ENCODE peak calls at places on chromosomes 11 and 22, in four cellular contexts. N is left cardiac atrium, J is hippocampal formation, M is ELR. Q is an unnamed sample.

GRCh38 chr11:27350503-27350902 is 12.5 kb downstream of the CCDC34 start:
- DNase-seq in J (peak), M (no peak), N (no peak), Q (no peak)

GRCh38 chr11:108147150-108147549 is 25.8 kb downstream of the ACAT1 start:
- DNase-seq in J (no peak), M (no peak), N (no peak), Q (no peak)

GRCh38 chr22:24418786-24419479 is 8.5 kb upstream of the ADORA2A start:
- DNase-seq in J (no peak), N (no peak), M (no peak), Q (no peak)

GRCh38 chr22:37244114-37244921 is at the start of gene RAC2:
- DNase-seq in J (no peak), N (peak), M (peak), Q (no peak)

GRCh38 chr11:62577046-62577708 is 3.5 kb upstream of the EEF1G start:
- DNase-seq in N (peak), J (no peak), M (no peak), Q (no peak)

GRCh38 chr11:6737872-6738466 is 33.8 kb downstream of the OR2AG2 start:
- DNase-seq in M (peak), N (peak), J (peak), Q (no peak)

GRCh38 chr22:41578114-41578513 is 11.5 kb downstream of the PMM1 start:
- DNase-seq in M (no peak), J (no peak), N (no peak), Q (no peak)

GRCh38 chr11:114036156-114036811 is 23.2 kb upstream of the ZBTB16 start:
- DNase-seq in N (peak), J (peak), M (peak), Q (no peak)

GRCh38 chr11:66881927-66882452 is 25.1 kb downstream of the LRFN4 start:
- DNase-seq in M (no peak), J (no peak), N (no peak), Q (no peak)

GRCh38 chr11:1826552-1827094 is 8.2 kb upstream of the SYT8 start:
- DNase-seq in N (no peak), J (no peak), M (peak), Q (no peak)

GRCh38 chr11:10490032-10490397 is 35.0 kb downstream of the AMPD3 start:
- DNase-seq in J (no peak), N (no peak), M (no peak), Q (no peak)

GRCh38 chr11:9210922-9211320 is 54.2 kb downstream of the DENND5A start:
- DNase-seq in M (no peak), N (no peak), J (no peak), Q (no peak)

GRCh38 chr11:80362578-80362977 is 921.7 kb upstream of the TENM4 start:
- DNase-seq in M (no peak), N (no peak), J (no peak), Q (no peak)

GRCh38 chr22:33038131-33038772 is 19.9 kb downstream of the SYN3 start:
- DNase-seq in N (peak), M (no peak), J (peak), Q (no peak)

GRCh38 chr11:8060801-8061554 is 20.0 kb upstream of the TUB start:
- DNase-seq in N (no peak), M (peak), J (no peak), Q (no peak)

GRCh38 chr11:42407379-42407778 is 904.4 kb upstream of the API5 start:
- DNase-seq in J (peak), M (no peak), N (no peak), Q (peak)

GRCh38 chr11:127677813-127678212 is 677.2 kb upstream of the KIRREL3 start:
- DNase-seq in M (no peak), N (no peak), J (no peak), Q (no peak)

GRCh38 chr11:10990637-10991036 is 132.8 kb upstream of the ZBED5 start:
- DNase-seq in M (no peak), J (no peak), N (no peak), Q (no peak)

GRCh38 chr22:49930596-49931412 is 12.4 kb downstream of the CRELD2 start:
- DNase-seq in J (peak), M (peak), N (peak), Q (no peak)

GRCh38 chr11:83410605-83411565 is 124.7 kb upstream of the CCDC90B start:
- DNase-seq in N (no peak), M (peak), J (no peak), Q (no peak)

GRCh38 chr11:34644669-34645406 is 23.9 kb downstream of the EHF start:
- DNase-seq in N (no peak), M (peak), J (no peak), Q (no peak)

GRCh38 chr22:38230108-38230825 is 28.5 kb downstream of the MAFF start:
- DNase-seq in M (no peak), J (peak), N (no peak), Q (no peak)

GRCh38 chr22:36194971-36195370 is 6.6 kb downstream of the APOL4 start:
- DNase-seq in N (peak), J (peak), M (peak), Q (no peak)

GRCh38 chr11:132638421-132638820 is 893.9 kb downstream of the OPCML start:
- DNase-seq in J (no peak), N (no peak), M (no peak), Q (no peak)

GRCh38 chr11:33742249-33742851 is 6.1 kb upstream of the CD59 start:
- DNase-seq in J (peak), N (no peak), M (peak), Q (no peak)

GRCh38 chr22:19515654-19516377 is 8.4 kb downstream of the CLDN5 start:
- DNase-seq in M (no peak), N (no peak), J (no peak), Q (peak)

Q was measured in NCI-H187.